ENCODE peak calls at places on chromosomes 13 and 19, in five cellular contexts. One of them, this sample, is unnamed.

GRCh38 chr13:75771818-75772217 is 135.7 kb downstream of the LMO7 start:
- DNase-seq in esophagus squamous epithelium: no peak
- DNase-seq in cardiac muscle cell: no peak
- DNase-seq in lower lobe of right lung: no peak
- DNase-seq in lower leg skin: no peak
- DNase-seq in this sample: no peak

GRCh38 chr13:45142440-45143345 is 22.4 kb downstream of the GTF2F2 start:
- DNase-seq in lower lobe of right lung: no peak
- DNase-seq in cardiac muscle cell: no peak
- DNase-seq in lower leg skin: no peak
- DNase-seq in esophagus squamous epithelium: no peak
- DNase-seq in this sample: no peak

GRCh38 chr13:42113478-42113877 is 65.0 kb downstream of the DGKH start:
- DNase-seq in lower lobe of right lung: no peak
- DNase-seq in cardiac muscle cell: peak
- DNase-seq in esophagus squamous epithelium: no peak
- DNase-seq in lower leg skin: no peak
- DNase-seq in this sample: no peak

GRCh38 chr19:10602330-10603083 is 15.4 kb upstream of the AP1M2 start:
- DNase-seq in esophagus squamous epithelium: no peak
- DNase-seq in cardiac muscle cell: peak
- DNase-seq in lower lobe of right lung: peak
- DNase-seq in lower leg skin: peak
- DNase-seq in this sample: peak

GRCh38 chr19:18304496-18305312 is 18.2 kb downstream of the LSM4 start:
- DNase-seq in esophagus squamous epithelium: no peak
- DNase-seq in cardiac muscle cell: peak
- DNase-seq in lower lobe of right lung: peak
- DNase-seq in lower leg skin: peak
- DNase-seq in this sample: peak

GRCh38 chr19:43525836-43526771 is 897 bp downstream of the ETHE1 start:
- DNase-seq in esophagus squamous epithelium: no peak
- DNase-seq in lower lobe of right lung: peak
- DNase-seq in cardiac muscle cell: peak
- DNase-seq in lower leg skin: no peak
- DNase-seq in this sample: peak

GRCh38 chr19:24141612-24142011 is 54.6 kb downstream of the ZNF254 start:
- DNase-seq in cardiac muscle cell: no peak
- DNase-seq in esophagus squamous epithelium: no peak
- DNase-seq in lower lobe of right lung: no peak
- DNase-seq in lower leg skin: no peak
- DNase-seq in this sample: peak

GRCh38 chr13:36673838-36674326 is at the start of gene SERTM1:
- DNase-seq in esophagus squamous epithelium: no peak
- DNase-seq in cardiac muscle cell: peak
- DNase-seq in lower leg skin: no peak
- DNase-seq in lower lobe of right lung: peak
- DNase-seq in this sample: no peak

GRCh38 chr19:10420444-10421239 is at the start of gene PDE4A:
- DNase-seq in esophagus squamous epithelium: no peak
- DNase-seq in lower lobe of right lung: no peak
- DNase-seq in cardiac muscle cell: peak
- DNase-seq in lower leg skin: no peak
- DNase-seq in this sample: peak

GRCh38 chr19:49491030-49491803 is 3.8 kb downstream of the RPL13A start:
- DNase-seq in lower leg skin: no peak
- DNase-seq in lower lobe of right lung: no peak
- DNase-seq in esophagus squamous epithelium: no peak
- DNase-seq in cardiac muscle cell: no peak
- DNase-seq in this sample: no peak

GRCh38 chr19:56837492-56837891 is 3.0 kb downstream of the PEG3 start:
- DNase-seq in cardiac muscle cell: no peak
- DNase-seq in lower leg skin: peak
- DNase-seq in lower lobe of right lung: peak
- DNase-seq in esophagus squamous epithelium: no peak
- DNase-seq in this sample: no peak

GRCh38 chr13:77857810-77858209 is 60.8 kb downstream of the EDNRB start:
- DNase-seq in lower lobe of right lung: no peak
- DNase-seq in lower leg skin: no peak
- DNase-seq in cardiac muscle cell: no peak
- DNase-seq in esophagus squamous epithelium: no peak
- DNase-seq in this sample: no peak

GRCh38 chr19:29287061-29287460 is 74.1 kb upstream of the UQCRFS1 start:
- DNase-seq in lower leg skin: no peak
- DNase-seq in cardiac muscle cell: no peak
- DNase-seq in lower lobe of right lung: no peak
- DNase-seq in esophagus squamous epithelium: no peak
- DNase-seq in this sample: no peak

GRCh38 chr13:76579701-76580100 is 306.5 kb downstream of the KCTD12 start:
- DNase-seq in lower leg skin: no peak
- DNase-seq in cardiac muscle cell: no peak
- DNase-seq in lower lobe of right lung: no peak
- DNase-seq in esophagus squamous epithelium: no peak
- DNase-seq in this sample: no peak

GRCh38 chr19:31350693-31351211 is 1.5 kb upstream of the TSHZ3 start:
- DNase-seq in esophagus squamous epithelium: no peak
- DNase-seq in cardiac muscle cell: peak
- DNase-seq in lower leg skin: no peak
- DNase-seq in lower lobe of right lung: peak
- DNase-seq in this sample: peak

GRCh38 chr13:84843368-84843767 is 955.9 kb downstream of the SLITRK6 start:
- DNase-seq in esophagus squamous epithelium: no peak
- DNase-seq in lower leg skin: no peak
- DNase-seq in cardiac muscle cell: no peak
- DNase-seq in lower lobe of right lung: no peak
- DNase-seq in this sample: no peak

GRCh38 chr13:50587839-50588373 is 255.6 kb downstream of the DLEU7 start:
- DNase-seq in cardiac muscle cell: no peak
- DNase-seq in lower lobe of right lung: no peak
- DNase-seq in esophagus squamous epithelium: no peak
- DNase-seq in lower leg skin: no peak
- DNase-seq in this sample: no peak

GRCh38 chr19:38037151-38037611 is 130.2 kb downstream of the SIPA1L3 start:
- DNase-seq in lower leg skin: no peak
- DNase-seq in lower lobe of right lung: no peak
- DNase-seq in cardiac muscle cell: peak
- DNase-seq in esophagus squamous epithelium: no peak
- DNase-seq in this sample: no peak

DNA sequence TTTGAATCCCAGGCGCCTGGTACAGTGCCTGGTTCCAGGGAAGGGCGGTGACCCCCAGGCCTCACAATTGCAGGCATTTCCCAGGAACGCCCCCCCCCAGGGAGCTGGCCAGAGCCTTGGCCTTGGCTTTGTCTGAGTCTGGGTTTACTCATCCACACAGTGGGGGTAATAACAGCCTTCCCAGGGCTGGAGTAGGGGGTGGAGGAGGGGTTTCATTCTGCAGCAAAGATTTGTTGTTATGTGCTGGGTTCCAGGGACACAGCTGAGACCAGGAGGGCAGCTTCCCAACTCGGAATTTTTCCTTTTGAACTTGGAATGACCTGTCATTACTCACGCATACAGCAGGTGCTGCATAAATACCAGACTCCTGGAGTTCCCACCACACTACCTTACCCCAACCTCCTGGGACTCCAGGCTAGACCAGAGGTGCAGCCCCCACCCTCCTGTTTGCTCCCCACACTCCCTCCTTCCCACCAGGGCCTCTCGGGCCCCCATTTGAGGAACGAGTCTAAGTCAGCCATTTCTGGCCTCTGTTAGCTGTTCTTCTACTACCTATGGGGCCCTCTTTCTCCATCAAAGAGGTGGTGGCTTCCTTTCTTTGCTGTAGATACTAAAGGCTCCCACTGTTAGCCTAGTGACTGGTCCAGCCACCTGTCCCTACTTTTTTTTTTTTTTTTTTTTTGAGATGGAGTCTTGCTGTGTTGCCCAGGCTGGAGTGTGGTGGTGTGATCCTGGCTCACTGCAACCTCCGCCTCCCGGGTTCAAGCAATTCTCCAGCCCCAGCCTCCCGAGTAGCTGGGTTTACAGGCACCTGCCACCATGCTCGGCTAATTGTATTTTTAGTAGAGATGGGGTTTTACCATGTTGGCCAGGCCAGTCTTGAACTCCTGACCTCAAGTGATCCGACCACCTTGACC is 1.6 kb upstream of the ADAMTS10 start:
- DNase-seq in lower leg skin: peak
- DNase-seq in cardiac muscle cell: no peak
- DNase-seq in esophagus squamous epithelium: no peak
- DNase-seq in lower lobe of right lung: no peak
- DNase-seq in this sample: no peak
- TF ChIP-seq CTCF in lower leg skin: no peak
- TF ChIP-seq CTCF in cardiac muscle cell: no peak
- TF ChIP-seq CTCF in esophagus squamous epithelium: no peak
- TF ChIP-seq CTCF in lower lobe of right lung: no peak
- TF ChIP-seq CTCF in this sample: no peak

DNA sequence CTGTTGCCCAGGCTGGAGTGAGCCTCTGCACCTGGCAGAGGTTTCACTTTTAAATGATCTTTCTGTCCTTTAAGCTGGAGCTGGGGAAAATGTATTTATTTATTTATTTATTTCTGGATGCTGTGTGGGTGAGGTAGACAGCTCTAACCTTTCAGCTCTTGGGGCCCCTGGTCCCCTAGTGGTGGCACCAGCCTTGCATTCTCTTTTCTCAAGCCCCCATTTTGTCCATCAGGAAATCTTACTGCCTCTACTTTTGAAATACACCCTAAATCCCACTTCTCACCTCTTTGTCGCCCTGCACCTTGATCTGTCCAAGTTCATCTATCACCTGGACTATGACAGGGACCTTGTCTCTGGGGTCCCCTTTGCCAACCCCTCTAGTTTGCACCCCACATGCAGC is 2.1 kb upstream of the B9D2 start:
- DNase-seq in lower leg skin: no peak
- DNase-seq in esophagus squamous epithelium: no peak
- DNase-seq in lower lobe of right lung: no peak
- DNase-seq in cardiac muscle cell: no peak
- DNase-seq in this sample: no peak
- TF ChIP-seq CTCF in lower leg skin: no peak
- TF ChIP-seq CTCF in esophagus squamous epithelium: no peak
- TF ChIP-seq CTCF in lower lobe of right lung: peak
- TF ChIP-seq CTCF in cardiac muscle cell: peak
- TF ChIP-seq CTCF in this sample: no peak

GRCh38 chr13:91045351-91046034 is 302.0 kb upstream of the MIR17HG start:
- DNase-seq in esophagus squamous epithelium: no peak
- DNase-seq in lower lobe of right lung: no peak
- DNase-seq in cardiac muscle cell: peak
- DNase-seq in lower leg skin: no peak
- DNase-seq in this sample: peak

GRCh38 chr13:91042870-91043269 is 304.6 kb upstream of the MIR17HG start:
- DNase-seq in cardiac muscle cell: no peak
- DNase-seq in esophagus squamous epithelium: no peak
- DNase-seq in lower leg skin: no peak
- DNase-seq in lower lobe of right lung: no peak
- DNase-seq in this sample: no peak

GRCh38 chr13:91046715-91047327 is 300.7 kb upstream of the MIR17HG start:
- DNase-seq in lower leg skin: no peak
- DNase-seq in cardiac muscle cell: peak
- DNase-seq in lower lobe of right lung: no peak
- DNase-seq in esophagus squamous epithelium: no peak
- DNase-seq in this sample: no peak
- TF ChIP-seq CTCF in lower leg skin: no peak
- TF ChIP-seq CTCF in cardiac muscle cell: no peak
- TF ChIP-seq CTCF in lower lobe of right lung: no peak
- TF ChIP-seq CTCF in esophagus squamous epithelium: no peak
- TF ChIP-seq CTCF in this sample: no peak

GRCh38 chr13:25802579-25802978 is 249.2 kb downstream of the SHISA2 start:
- DNase-seq in esophagus squamous epithelium: no peak
- DNase-seq in lower lobe of right lung: no peak
- DNase-seq in lower leg skin: no peak
- DNase-seq in cardiac muscle cell: no peak
- DNase-seq in this sample: no peak

GRCh38 chr13:25796474-25796873 is 255.3 kb downstream of the SHISA2 start:
- DNase-seq in esophagus squamous epithelium: no peak
- DNase-seq in lower lobe of right lung: no peak
- DNase-seq in cardiac muscle cell: no peak
- DNase-seq in lower leg skin: no peak
- DNase-seq in this sample: no peak

GRCh38 chr13:25803626-25804025 is 248.2 kb downstream of the SHISA2 start:
- DNase-seq in lower lobe of right lung: no peak
- DNase-seq in cardiac muscle cell: no peak
- DNase-seq in lower leg skin: no peak
- DNase-seq in esophagus squamous epithelium: no peak
- DNase-seq in this sample: no peak

DNA sequence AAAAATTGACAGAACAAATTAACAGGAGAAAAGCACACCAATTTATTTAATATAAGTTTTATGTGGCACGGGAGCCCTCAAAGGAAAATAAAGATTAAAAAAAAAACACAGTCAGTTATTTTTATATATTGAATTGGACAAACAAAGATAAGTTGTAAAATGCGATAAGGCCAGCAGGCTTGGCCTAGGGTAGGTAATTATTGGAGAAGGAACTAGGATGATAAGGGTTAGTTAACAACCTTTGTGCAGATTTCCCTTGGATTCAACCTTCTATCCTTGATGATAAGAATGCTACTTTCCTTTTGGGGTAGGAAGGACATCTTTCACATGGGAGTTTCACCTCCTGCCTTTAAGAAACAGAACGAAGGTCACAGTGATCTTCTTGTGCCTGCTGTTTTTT is 252.8 kb downstream of the SHISA2 start:
- DNase-seq in esophagus squamous epithelium: no peak
- DNase-seq in cardiac muscle cell: no peak
- DNase-seq in lower lobe of right lung: no peak
- DNase-seq in lower leg skin: no peak
- DNase-seq in this sample: no peak
- TF ChIP-seq CTCF in esophagus squamous epithelium: no peak
- TF ChIP-seq CTCF in cardiac muscle cell: no peak
- TF ChIP-seq CTCF in lower lobe of right lung: no peak
- TF ChIP-seq CTCF in lower leg skin: no peak
- TF ChIP-seq CTCF in this sample: no peak

This sample was measured in Caco-2.